ENCODE peak calls at places on chromosomes 13 and 19, in nine cellular contexts. N is EL; Q is germinal center; X is endothelial cell of umbilical vein; V is AML-193; G is stimulated activated CD4-positive, alpha-beta T cell treated with anti-CD3 and anti-CD28 coated beads, TNF-alpha, amount 100 ng/mL, for 1 hour; M is osteoblast; Z is cardiac muscle cell; Y is EH. D is an unnamed sample.

GRCh38 chr13:50838031-50838430 is 5.5 kb downstream of the DLEU7 start:
- DNase-seq in V (no peak), N (no peak), Z (no peak), Y (no peak), M (no peak), Q (no peak), G (no peak), X (no peak), D (no peak)

GRCh38 chr19:28920269-28921066 is 292.5 kb downstream of the UQCRFS1 start:
- DNase-seq in Y (no peak), M (peak; percentile 35), X (no peak), Q (no peak), Z (no peak), V (peak; percentile 1), N (no peak), G (no peak), D (no peak)

GRCh38 chr13:21043898-21044297 is 17.5 kb downstream of the LATS2 start:
- DNase-seq in G (no peak), V (no peak), N (peak; percentile 57), M (peak; percentile 95), Z (peak; percentile 92), Q (no peak), X (no peak), Y (peak; percentile 88), D (no peak)

GRCh38 chr19:54586397-54586796 is 7.0 kb upstream of the LILRA1 start:
- DNase-seq in Q (no peak), G (no peak), V (no peak), Y (no peak), X (no peak), Z (no peak), M (no peak), N (no peak), D (no peak)

GRCh38 chr19:1247747-1248453 is 483 bp upstream of the MIDN start:
- DNase-seq in Q (no peak), G (no peak), N (peak; percentile 78), V (peak; percentile 31), Z (peak; percentile 60), Y (peak; percentile 71), M (peak; percentile 96), X (peak; percentile 90), D (peak; percentile 66)

GRCh38 chr19:10603873-10604459 is 16.9 kb upstream of the AP1M2 start:
- DNase-seq in V (peak; percentile 88), Q (peak; percentile 75), Y (peak; percentile 66), X (peak; percentile 79), G (no peak), N (no peak), M (peak; percentile 83), Z (no peak), D (peak; percentile 52)

GRCh38 chr19:6587998-6588507 is 2.9 kb downstream of the CD70 start:
- DNase-seq in V (no peak), M (no peak), Y (no peak), N (no peak), G (no peak), Q (peak; percentile 44), X (no peak), Z (no peak), D (no peak)

GRCh38 chr13:24351423-24351822 is 42.0 kb downstream of the C1QTNF9 start:
- DNase-seq in X (no peak), G (no peak), Z (no peak), Y (no peak), Q (no peak), M (peak; percentile 58), N (no peak), V (no peak), D (no peak)

GRCh38 chr13:95641291-95641811 is 3.2 kb downstream of the DZIP1 start:
- DNase-seq in N (peak; percentile 18), X (peak; percentile 20), M (peak; percentile 44), G (no peak), Q (no peak), Z (peak; percentile 52), V (no peak), Y (peak; percentile 49), D (no peak)

GRCh38 chr19:45568732-45569131 is 15.9 kb downstream of the OPA3 start:
- DNase-seq in N (peak; percentile 43), G (no peak), V (no peak), X (peak; percentile 25), Y (peak; percentile 67), Q (no peak), M (peak; percentile 86), Z (no peak), D (no peak)

GRCh38 chr19:31185261-31185660 is 164.0 kb downstream of the TSHZ3 start:
- DNase-seq in X (no peak), V (no peak), Y (peak; percentile 11), M (no peak), G (no peak), N (no peak), Q (no peak), Z (peak; percentile 9), D (no peak)

GRCh38 chr13:74187564-74187963 is 53.4 kb upstream of the KLF12 start:
- DNase-seq in V (no peak), Q (no peak), G (no peak), X (peak; percentile 30), N (peak; percentile 61), M (peak; percentile 69), Y (peak; percentile 67), Z (no peak), D (no peak)

GRCh38 chr19:13303381-13304129 is 153.3 kb downstream of the IER2 start:
- DNase-seq in V (no peak), G (no peak), N (no peak), Q (no peak), X (no peak), M (no peak), Z (no peak), Y (no peak), D (no peak)

GRCh38 chr19:4075373-4075772 is 8.7 kb upstream of the ZBTB7A start:
- DNase-seq in X (peak; percentile 23), Y (peak; percentile 26), G (no peak), V (peak; percentile 24), Q (no peak), Z (no peak), M (peak; percentile 89), N (no peak), D (no peak)

GRCh38 chr13:19305434-19305833 is 123.8 kb upstream of the TUBA3C start:
- DNase-seq in Z (no peak), M (no peak), G (no peak), V (no peak), Q (no peak), Y (no peak), N (no peak), X (no peak), D (no peak)

GRCh38 chr19:44955500-44956439 is 590 bp downstream of the CLPTM1 start:
- DNase-seq in Q (no peak), X (peak; percentile 7), M (no peak), V (no peak), Z (no peak), N (no peak), Y (peak; percentile 10), G (no peak), D (no peak)

GRCh38 chr19:670609-671075 is 5.5 kb upstream of the FSTL3 start:
- DNase-seq in V (no peak), M (peak; percentile 88), Q (no peak), X (no peak), Y (no peak), Z (no peak), G (no peak), N (no peak), D (no peak)

GRCh38 chr13:45415112-45415511 is 3.1 kb downstream of the SLC25A30 start:
- DNase-seq in V (no peak), G (no peak), M (no peak), Y (no peak), N (no peak), X (no peak), Q (no peak), Z (no peak), D (no peak)

GRCh38 chr13:83221256-83221655 is 661.0 kb downstream of the SLITRK1 start:
- DNase-seq in N (peak; percentile 46), V (no peak), M (no peak), G (no peak), Z (peak; percentile 60), Y (peak; percentile 31), Q (no peak), X (no peak), D (no peak)

GRCh38 chr19:35911790-35912189 is 3.7 kb upstream of the TYROBP start:
- DNase-seq in Q (no peak), G (no peak), Z (no peak), V (no peak), X (no peak), Y (no peak), N (no peak), M (no peak), D (no peak)

GRCh38 chr13:46321494-46322225 is 65.4 kb downstream of the RUBCNL start:
- DNase-seq in V (peak; percentile 80), N (peak; percentile 61), X (peak; percentile 63), Z (peak; percentile 78), M (peak; percentile 88), G (peak; percentile 35), Q (peak; percentile 74), Y (peak; percentile 66), D (peak; percentile 67)

GRCh38 chr13:40920826-40921225 is 98.3 kb downstream of the ELF1 start:
- DNase-seq in V (no peak), X (no peak), N (peak; percentile 41), Z (no peak), G (no peak), M (no peak), Q (no peak), Y (peak; percentile 54), D (no peak)

D was measured in central memory CD8-positive, alpha-beta T cell.